ENCODE peak calls at places on chromosome 3, in four cellular contexts. C, Z, D and K are unnamed samples. For H3K4me1, the result is how much of the 10 kb centered on the place peaks cover.

GRCh38 chr3:126452213-126452612 is 23.5 kb downstream of the ZXDC start:
- DNase-seq in C (no peak), Z (no peak), D (no peak), K (no peak)

GRCh38 chr3:181326637-181327223 is 337.2 kb upstream of the DNAJC19 start:
- DNase-seq in C (peak), Z (no peak), D (no peak), K (no peak)

GRCh38 chr3:120018299-120018698 is 75.9 kb downstream of the GSK3B start:
- DNase-seq in C (no peak), Z (no peak), D (no peak), K (no peak)

GRCh38 chr3:9946112-9947024 is 5.8 kb downstream of the PRRT3 start:
- DNase-seq in C (peak), Z (peak), D (peak), K (peak)

GRCh38 chr3:123837858-123838257 is 46.3 kb downstream of the MYLK start:
- DNase-seq in C (no peak), Z (no peak), D (no peak), K (no peak)

GRCh38 chr3:31550452-31551251 is 17.9 kb downstream of the STT3B start:
- DNase-seq in C (peak), Z (peak), D (no peak), K (no peak)

GRCh38 chr3:180820400-180820799 is 92.1 kb upstream of the FXR1 start:
- DNase-seq in C (no peak), Z (no peak), D (no peak), K (no peak)

GRCh38 chr3:161682715-161683114 is 186.1 kb downstream of the OTOL1 start:
- DNase-seq in C (no peak), Z (no peak), D (no peak), K (no peak)

GRCh38 chr3:12965999-12966846 is 107.0 kb downstream of the IQSEC1 start:
- DNase-seq in C (peak), Z (no peak), D (no peak), K (no peak)

GRCh38 chr3:172300862-172301261 is 147.4 kb downstream of the GHSR start:
- DNase-seq in C (no peak), Z (no peak), D (no peak), K (no peak)

GRCh38 chr3:31810991-31811433 is 170.1 kb downstream of the OSBPL10 start:
- DNase-seq in C (no peak), Z (no peak), D (no peak), K (no peak)

GRCh38 chr3:113231827-113232253 is 20.5 kb downstream of the BOC start:
- DNase-seq in C (peak), Z (no peak), D (no peak), K (no peak)

DNA sequence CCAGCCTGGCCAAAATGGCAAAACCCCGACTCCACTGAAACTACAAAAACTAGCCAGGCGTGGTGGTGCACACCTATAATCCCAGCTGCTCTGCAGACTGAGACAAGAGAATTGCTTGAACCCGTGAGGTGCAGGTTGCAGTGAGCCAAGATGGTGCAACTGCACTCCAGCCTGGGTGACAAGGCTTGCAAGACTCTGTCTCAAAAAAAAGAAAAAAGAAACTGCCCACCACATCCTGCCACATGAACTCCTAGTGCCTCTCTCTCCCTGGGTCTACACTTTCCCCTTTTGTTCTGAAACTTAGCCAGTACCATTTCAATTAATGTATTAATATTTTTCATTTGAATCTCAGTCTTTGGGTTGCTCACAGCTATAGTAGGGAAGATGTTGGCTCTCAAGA is 192.2 kb upstream of the MME start:
- DNase-seq in C (no peak), Z (no peak), D (no peak), K (no peak)
- H3K4me1 ChIP-seq in C (under half), Z (under half), D (under half), K (under half)

GRCh38 chr3:66401578-66402382 is 99.0 kb downstream of the LRIG1 start:
- DNase-seq in C (no peak), Z (no peak), D (no peak), K (no peak)
- H3K4me1 ChIP-seq in C (under half), Z (under half), D (under half), K (half or more)

GRCh38 chr3:133942761-133943535 is 47.3 kb upstream of the RAB6B start:
- DNase-seq in C (no peak), Z (peak), D (no peak), K (no peak)
- H3K4me1 ChIP-seq in C (half or more), Z (under half), D (under half), K (half or more)

GRCh38 chr3:47895241-47895640 is 92.3 kb downstream of the DHX30 start:
- DNase-seq in C (no peak), Z (no peak), D (no peak), K (no peak)
- H3K4me1 ChIP-seq in C (under half), Z (under half), D (under half), K (half or more)

GRCh38 chr3:114879059-114880031 is 267.7 kb downstream of the ZBTB20 start:
- DNase-seq in C (peak), Z (no peak), D (no peak), K (no peak)
- H3K4me1 ChIP-seq in C (under half), Z (under half), D (under half), K (under half)

DNA sequence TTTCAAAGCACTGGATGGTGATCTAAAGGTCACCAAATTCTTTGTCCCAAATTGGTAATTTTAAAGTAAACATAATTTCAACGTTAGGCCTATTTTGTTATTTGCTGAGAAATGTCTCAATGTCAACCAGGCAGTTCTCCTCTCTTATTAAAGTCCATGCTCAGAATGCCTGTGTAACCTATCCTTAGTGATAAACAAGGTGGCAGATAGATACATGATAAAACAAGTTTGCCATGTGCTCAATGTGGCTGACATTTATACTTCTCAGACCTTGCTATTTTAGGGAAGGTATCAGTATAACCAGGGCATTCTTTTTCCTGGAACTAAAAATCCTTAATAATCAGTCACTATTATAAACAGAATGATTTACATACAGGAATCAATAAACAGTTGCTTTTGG is 8.5 kb downstream of the MBNL1 start:
- DNase-seq in C (no peak), Z (no peak), D (no peak), K (no peak)
- H3K4me1 ChIP-seq in C (half or more), Z (under half), D (half or more), K (half or more)